ENCODE peak calls at places on chromosomes 7 and 10, in six cellular contexts. J is HTR-8/SVneo, G is Daoy, W is fibroblast of pulmonary artery, E is IMR-90, C is OCI-LY7. Q is an unnamed sample.

GRCh38 chr7:73809454-73810090 is 21.2 kb upstream of the CLDN4 start:
- DNase-seq in J (no peak), G (peak), W (no peak), E (no peak), C (no peak), Q (no peak)

GRCh38 chr10:31774291-31774900 is 154.2 kb downstream of the ARHGAP12 start:
- DNase-seq in J (no peak), G (no peak), W (no peak), E (peak), C (no peak), Q (no peak)

GRCh38 chr10:89894051-89894450 is 192.7 kb downstream of the KIF20B start:
- DNase-seq in J (no peak), G (no peak), W (no peak), E (no peak), C (no peak), Q (no peak)

GRCh38 chr7:18064242-18064838 is 36.7 kb upstream of the PRPS1L1 start:
- DNase-seq in J (no peak), G (peak), W (peak), E (no peak), C (peak), Q (peak)

GRCh38 chr10:114615600-114616007 is 42.5 kb downstream of the ABLIM1 start:
- DNase-seq in J (no peak), G (no peak), W (no peak), E (no peak), C (no peak), Q (no peak)

GRCh38 chr10:57314046-57314445 is 953.0 kb upstream of the ZWINT start:
- DNase-seq in J (no peak), G (no peak), W (no peak), E (no peak), C (no peak), Q (no peak)

GRCh38 chr10:103458720-103459119 is at the start of gene CALHM1:
- DNase-seq in J (no peak), G (no peak), W (no peak), E (no peak), C (peak), Q (peak)

GRCh38 chr7:150715293-150715692 is 1.1 kb upstream of the GIMAP1 start:
- DNase-seq in J (no peak), G (no peak), W (no peak), E (no peak), C (no peak), Q (no peak)